ENCODE peak calls at places on chromosomes 4 and X, in six cellular contexts. L is AG09319; Q is NB4; U is stimulated activated CD8-positive, alpha-beta memory T cell treated with anti-CD3 and anti-CD28 coated beads, Interleukin-7, amount 100 ng/mL, for 1 hour; T is NT2/D1; S is BE2C. J is an unnamed sample.

GRCh38 chrX:46704767-46705386 is 54.0 kb downstream of the SLC9A7 start:
- DNase-seq in L (no peak), Q (peak; percentile 13), U (no peak), T (no peak), S (no peak), J (no peak)

GRCh38 chrX:8971116-8971515 is 62.8 kb downstream of the FAM9B start:
- DNase-seq in L (peak; percentile 11), Q (peak; percentile 60), U (no peak), T (peak; percentile 49), S (no peak), J (no peak)

GRCh38 chr4:86965019-86965976 is 30.5 kb downstream of the AFF1 start:
- DNase-seq in L (no peak), Q (no peak), U (no peak), T (no peak), S (no peak), J (no peak)

GRCh38 chr4:165692082-165692481 is 181.0 kb upstream of the TLL1 start:
- DNase-seq in L (no peak), Q (no peak), U (no peak), T (no peak), S (no peak), J (no peak)

GRCh38 chr4:99945718-99946345 is 586 bp downstream of the DNAJB14 start:
- DNase-seq in L (no peak), Q (peak; percentile 57), U (no peak), T (no peak), S (peak; percentile 25), J (no peak)

GRCh38 chr4:74632634-74633033 is 161.7 kb downstream of the BTC start:
- DNase-seq in L (peak; percentile 27), Q (peak; percentile 83), U (no peak), T (no peak), S (no peak), J (peak; percentile 5)

GRCh38 chrX:63551856-63552255 is 200.7 kb upstream of the SPIN4 start:
- DNase-seq in L (no peak), Q (no peak), U (no peak), T (no peak), S (no peak), J (no peak)

GRCh38 chr4:4377683-4378082 is 9.2 kb upstream of the NSG1 start:
- DNase-seq in L (no peak), Q (no peak), U (no peak), T (no peak), S (peak; percentile 46), J (no peak)

GRCh38 chr4:100106982-100107381 is 83.3 kb downstream of the DDIT4L start:
- DNase-seq in L (no peak), Q (peak; percentile 3), U (no peak), T (no peak), S (no peak), J (no peak)

GRCh38 chr4:54660145-54660535 is 2.4 kb downstream of the KIT start:
- DNase-seq in L (no peak), Q (no peak), U (no peak), T (no peak), S (no peak), J (no peak)

GRCh38 chr4:76562851-76563803 is 128.1 kb downstream of the SHROOM3 start:
- DNase-seq in L (no peak), Q (no peak), U (no peak), T (no peak), S (no peak), J (peak; percentile 68)

GRCh38 chr4:176782191-176782590 is 10.5 kb downstream of the VEGFC start:
- DNase-seq in L (no peak), Q (no peak), U (no peak), T (no peak), S (no peak), J (no peak)